ENCODE peak calls at places on chromosomes 1 and 21, in seven cellular contexts. B is SK-N-SH, R is K562, I is H1, J is HCT116, L is HepG2, Y is GM12878. K is an unnamed sample.

GRCh38 chr1:47208374-47208850 is 18.6 kb upstream of the PDZK1IP1 start:
- DNase-seq in B (no peak), R (no peak), I (no peak), J (no peak), L (no peak), Y (no peak), K (no peak)

GRCh38 chr1:20735581-20736111 is 3.1 kb upstream of the SH2D5 start:
- DNase-seq in B (no peak), R (no peak), I (no peak), J (no peak), L (no peak), Y (no peak), K (no peak)

GRCh38 chr21:46596201-46596600 is 8.7 kb downstream of the S100B start:
- DNase-seq in B (no peak), R (no peak), I (no peak), J (no peak), L (no peak), Y (no peak), K (no peak)

GRCh38 chr1:54506594-54506993 is 41.4 kb upstream of the ACOT11 start:
- DNase-seq in B (no peak), R (no peak), I (no peak), J (no peak), L (no peak), Y (no peak), K (no peak)

GRCh38 chr21:41767606-41768370 is 936 bp upstream of the RIPK4 start:
- DNase-seq in B (no peak), R (no peak), I (no peak), J (no peak), L (no peak), Y (no peak), K (no peak)

GRCh38 chr1:217590598-217590997 is 40.3 kb downstream of the GPATCH2 start:
- DNase-seq in B (no peak), R (no peak), I (no peak), J (no peak), L (peak), Y (no peak), K (no peak)

GRCh38 chr1:906532-907420 is 16.9 kb upstream of the SAMD11 start:
- DNase-seq in B (peak), R (peak), I (no peak), J (peak), L (no peak), Y (no peak), K (peak)

GRCh38 chr1:66985835-66986234 is 61.0 kb downstream of the MIER1 start:
- DNase-seq in B (no peak), R (no peak), I (no peak), J (no peak), L (no peak), Y (no peak), K (no peak)

GRCh38 chr1:218380125-218380977 is 35.2 kb downstream of the TGFB2 start:
- DNase-seq in B (no peak), R (no peak), I (no peak), J (no peak), L (peak), Y (no peak), K (peak)

GRCh38 chr21:34558960-34559631 is 47.1 kb upstream of the KCNE1 start:
- DNase-seq in B (no peak), R (no peak), I (no peak), J (no peak), L (no peak), Y (no peak), K (no peak)

GRCh38 chr1:1020415-1021009 is 592 bp downstream of the AGRN start:
- DNase-seq in B (peak), R (peak), I (no peak), J (no peak), L (no peak), Y (no peak), K (no peak)

GRCh38 chr1:237229333-237229732 is 187.3 kb downstream of the RYR2 start:
- DNase-seq in B (no peak), R (no peak), I (no peak), J (no peak), L (no peak), Y (no peak), K (no peak)

GRCh38 chr1:237228421-237228820 is 186.4 kb downstream of the RYR2 start:
- DNase-seq in B (no peak), R (no peak), I (no peak), J (no peak), L (no peak), Y (no peak), K (no peak)

GRCh38 chr1:237227507-237227906 is 185.5 kb downstream of the RYR2 start:
- DNase-seq in B (no peak), R (no peak), I (no peak), J (no peak), L (no peak), Y (no peak), K (no peak)

GRCh38 chr1:237235080-237235479 is 193.1 kb downstream of the RYR2 start:
- DNase-seq in B (no peak), R (no peak), I (no peak), J (no peak), L (no peak), Y (no peak), K (no peak)

GRCh38 chr1:237232501-237232900 is 190.5 kb downstream of the RYR2 start:
- DNase-seq in B (no peak), R (no peak), I (no peak), J (no peak), L (no peak), Y (no peak), K (no peak)
- TF ChIP-seq JUND in B (no peak), R (no peak), I (no peak), J (no peak), L (no peak), Y (no peak), K (no peak)

DNA sequence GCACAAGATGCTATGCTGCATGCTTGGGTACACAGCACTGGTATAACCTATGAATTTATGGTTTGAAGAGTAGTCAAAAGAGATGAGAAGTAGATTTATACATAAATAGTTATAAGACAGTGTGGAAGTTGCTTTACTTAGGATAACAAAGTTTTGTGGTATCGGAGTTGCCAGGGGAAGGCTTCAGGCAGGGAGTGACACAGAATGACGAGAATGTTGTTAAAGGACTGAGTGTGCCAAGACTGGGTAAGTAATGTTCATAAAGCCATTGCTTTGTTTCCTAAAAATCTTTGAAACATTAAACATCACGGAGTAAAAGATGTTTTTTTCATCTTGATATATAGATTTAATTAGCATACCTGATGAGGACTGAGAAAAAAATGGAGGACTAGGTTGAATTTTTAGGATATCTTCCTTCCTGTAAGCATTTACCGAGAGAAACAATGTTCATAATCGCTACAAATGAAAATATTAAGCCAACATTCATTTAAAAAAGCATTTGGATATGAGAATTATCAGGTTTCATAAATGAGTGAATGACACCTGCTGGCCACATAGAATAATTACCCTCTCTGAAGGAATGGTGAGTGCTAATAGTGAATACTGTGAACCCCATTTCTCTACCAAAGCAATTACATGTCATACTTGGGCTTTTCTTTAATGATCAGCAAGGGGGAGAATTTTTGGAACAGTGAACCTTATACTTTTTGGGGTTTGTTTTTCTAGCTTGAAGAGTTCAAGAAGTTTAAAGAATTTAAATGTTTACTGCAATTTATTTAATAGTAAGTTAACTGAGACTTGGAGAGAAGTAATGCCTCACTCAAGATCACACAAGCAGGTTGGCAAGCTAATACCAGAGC is 28.4 kb downstream of the EXTL2 start:
- DNase-seq in B (peak), R (peak), I (no peak), J (peak), L (peak), Y (no peak), K (peak)
- TF ChIP-seq JUND in B (no peak), R (no peak), I (no peak), J (no peak), L (no peak), Y (no peak), K (no peak)

GRCh38 chr21:27047331-27048314 is 80.7 kb upstream of the ADAMTS5 start:
- DNase-seq in B (no peak), R (no peak), I (no peak), J (no peak), L (no peak), Y (no peak), K (no peak)
- TF ChIP-seq JUND in B (peak), R (no peak), I (no peak), J (no peak), L (no peak), Y (no peak), K (no peak)

DNA sequence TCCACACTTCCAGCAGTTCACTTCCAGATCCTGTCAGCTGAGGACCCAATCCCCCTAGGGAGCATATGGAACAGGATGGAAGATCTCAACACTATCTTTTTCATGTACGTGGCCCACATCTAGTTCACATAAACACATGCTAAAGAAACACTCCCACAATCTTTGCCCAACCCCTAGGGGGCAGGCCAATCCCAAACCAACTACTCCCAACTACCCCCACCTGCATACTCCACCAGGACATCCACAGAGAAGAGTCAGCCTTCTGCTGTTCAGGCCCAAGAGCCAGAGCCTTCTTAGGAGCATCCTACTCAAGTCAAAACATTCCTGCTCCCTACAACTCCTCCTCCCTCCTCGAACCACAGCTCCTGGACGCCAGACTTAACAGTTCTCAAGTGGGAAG is 5.6 kb upstream of the SLC5A9 start:
- DNase-seq in B (no peak), R (peak), I (no peak), J (no peak), L (no peak), Y (no peak), K (peak)
- TF ChIP-seq JUND in B (no peak), R (no peak), I (no peak), J (no peak), L (no peak), Y (no peak), K (no peak)

DNA sequence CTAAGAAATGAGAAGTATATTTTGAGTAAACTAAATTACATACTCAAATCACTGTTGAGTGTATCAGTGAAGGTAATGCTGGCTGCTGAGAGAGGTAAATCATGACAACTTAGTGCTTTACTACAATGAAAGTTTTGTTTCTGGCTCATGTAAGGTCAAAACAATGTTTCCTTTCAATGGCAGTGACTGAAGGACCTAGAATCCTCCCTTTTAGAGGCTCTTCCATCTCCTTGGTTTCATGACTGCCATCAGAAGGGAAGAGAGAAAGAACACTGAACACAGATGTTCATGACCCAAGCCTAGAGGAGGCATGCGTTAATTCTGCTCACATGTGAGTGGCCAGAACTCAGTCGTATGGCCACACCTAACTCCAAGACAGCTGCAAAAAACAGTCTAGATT is 130.6 kb downstream of the AKT3 start:
- DNase-seq in B (no peak), R (no peak), I (no peak), J (no peak), L (no peak), Y (no peak), K (no peak)
- TF ChIP-seq JUND in B (no peak), R (no peak), I (no peak), J (no peak), L (no peak), Y (no peak), K (no peak)

DNA sequence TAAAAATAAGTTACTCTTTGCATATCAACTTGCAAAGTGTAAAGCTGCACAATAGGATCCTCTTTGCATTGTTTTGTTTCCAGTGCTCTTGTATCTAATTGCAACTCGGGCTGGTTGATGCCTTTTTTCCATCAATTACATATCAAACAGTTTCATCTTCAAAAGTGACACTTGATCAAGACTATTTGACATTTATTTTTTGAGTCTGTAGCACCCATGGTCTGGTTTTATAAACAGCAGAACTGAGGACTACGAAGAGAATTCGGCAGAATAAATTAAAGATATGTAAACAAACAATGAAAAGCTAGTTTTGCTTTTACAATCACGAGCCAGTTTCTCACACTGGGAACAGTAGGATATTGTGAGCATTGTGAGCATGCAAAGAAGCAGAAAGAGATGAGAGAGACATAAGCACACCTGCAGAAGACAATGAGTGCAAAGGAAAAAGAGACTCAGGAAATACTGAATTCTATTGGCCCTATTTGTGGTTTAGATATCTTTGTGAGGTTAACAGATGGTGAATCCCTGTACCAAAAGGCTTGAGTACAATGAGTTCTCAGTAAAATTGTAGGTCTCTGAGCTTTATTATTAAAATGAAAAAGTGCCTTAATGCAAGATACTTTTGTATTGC is 45.4 kb downstream of the RPL5 start:
- DNase-seq in B (peak), R (no peak), I (no peak), J (no peak), L (no peak), Y (no peak), K (no peak)
- TF ChIP-seq JUND in B (no peak), R (no peak), I (no peak), J (no peak), L (no peak), Y (no peak), K (no peak)